ENCODE peak calls at places on chromosomes 7 and 10, in eight cellular contexts. X is HCT116, U is HL-60, K is esophagus squamous epithelium, H is body of pancreas, R is transverse colon, T is astrocyte, G is cardiac muscle cell. L is an unnamed sample.
A peak's percentile ranks its signal among the peaks of the same experiment; 100 is the strongest.

GRCh38 chr7:158827411-158828342 is 1.6 kb downstream of the ESYT2 start:
- DNase-seq in G (no peak), U (peak; percentile 72), X (no peak), R (no peak), T (peak; percentile 35), K (no peak), H (no peak), L (no peak)

GRCh38 chr7:95690367-95690947 is 81.9 kb upstream of the DYNC1I1 start:
- DNase-seq in X (peak; percentile 52), T (peak; percentile 18), G (peak; percentile 43), K (no peak), R (no peak), U (no peak), H (no peak), L (no peak)

GRCh38 chr7:95684037-95684436 is 87.7 kb upstream of the PDK4 start:
- DNase-seq in U (no peak), R (no peak), K (no peak), T (no peak), H (no peak), X (peak; percentile 44), G (peak; percentile 23), L (peak; percentile 28)

GRCh38 chr10:17923728-17924127 is 28.0 kb upstream of the SLC39A12 start:
- DNase-seq in T (peak; percentile 94), G (no peak), K (no peak), X (no peak), H (peak; percentile 15), R (peak; percentile 24), U (no peak), L (no peak)

GRCh38 chr7:135877799-135878198 is 99.4 kb downstream of the MTPN start:
- DNase-seq in X (no peak), U (no peak), H (no peak), R (no peak), K (no peak), G (no peak), T (peak; percentile 79), L (no peak)

GRCh38 chr10:126950401-126951105 is 45.3 kb downstream of the DOCK1 start:
- DNase-seq in G (no peak), R (no peak), U (no peak), K (no peak), X (no peak), T (no peak), H (no peak), L (peak; percentile 90)

GRCh38 chr10:103587073-103587472 is 93.6 kb downstream of the NEURL1 start:
- DNase-seq in R (no peak), X (no peak), K (no peak), G (no peak), T (no peak), H (no peak), U (no peak), L (no peak)

GRCh38 chr10:98224509-98224908 is 43.5 kb downstream of the LOXL4 start:
- DNase-seq in R (no peak), T (peak; percentile 19), K (no peak), G (no peak), H (no peak), X (no peak), U (no peak), L (no peak)

GRCh38 chr7:33789871-33790270 is 115.5 kb upstream of the BMPER start:
- DNase-seq in K (no peak), H (no peak), G (no peak), R (no peak), X (no peak), T (peak; percentile 35), U (no peak), L (no peak)

GRCh38 chr10:102402512-102402896 is 7.0 kb downstream of the NFKB2 start:
- DNase-seq in R (no peak), T (no peak), U (no peak), H (no peak), K (no peak), G (no peak), X (no peak), L (no peak)

GRCh38 chr10:14184841-14185500 is 145.8 kb downstream of the FRMD4A start:
- DNase-seq in K (no peak), T (peak; percentile 25), G (peak; percentile 21), H (no peak), U (no peak), R (peak; percentile 31), X (no peak), L (no peak)

GRCh38 chr10:119333146-119333792 is 125.9 kb downstream of the GRK5 start:
- DNase-seq in U (no peak), H (no peak), T (peak; percentile 40), X (no peak), K (no peak), R (no peak), G (no peak), L (no peak)

GRCh38 chr7:40604601-40605438 is 470.0 kb downstream of the SUGCT start:
- DNase-seq in T (peak; percentile 39), K (no peak), X (peak; percentile 10), R (peak; percentile 22), H (peak; percentile 26), G (peak; percentile 87), U (peak; percentile 23), L (peak; percentile 72)

GRCh38 chr10:34802692-34803091 is 12.4 kb downstream of the PARD3 start:
- DNase-seq in T (no peak), X (peak; percentile 65), H (no peak), R (no peak), U (no peak), K (no peak), G (no peak), L (no peak)

GRCh38 chr7:131370523-131370968 is 42.9 kb downstream of the MKLN1 start:
- DNase-seq in X (no peak), G (no peak), U (no peak), K (no peak), H (no peak), R (no peak), T (peak; percentile 78), L (no peak)

GRCh38 chr10:62980697-62981495 is 152.2 kb upstream of the NRBF2 start:
- DNase-seq in H (no peak), U (no peak), K (no peak), G (no peak), R (no peak), T (peak; percentile 34), X (no peak), L (no peak)

GRCh38 chr7:96495751-96496216 is 173.9 kb upstream of the SLC25A13 start:
- DNase-seq in R (no peak), T (no peak), G (no peak), K (no peak), U (no peak), X (no peak), H (no peak), L (no peak)

GRCh38 chr10:13707156-13707881 is 120.6 kb downstream of the PRPF18 start:
- DNase-seq in T (peak; percentile 96), X (no peak), K (no peak), H (peak; percentile 79), G (peak; percentile 74), U (no peak), R (peak; percentile 75), L (peak; percentile 67)

GRCh38 chr7:11228515-11228914 is 254.8 kb downstream of the PHF14 start:
- DNase-seq in H (peak; percentile 53), K (no peak), G (no peak), U (no peak), R (peak; percentile 67), X (no peak), T (no peak), L (no peak)

GRCh38 chr10:92867235-92867634 is 18.9 kb downstream of the EXOC6 start:
- DNase-seq in K (no peak), U (no peak), R (no peak), H (no peak), X (no peak), G (no peak), T (no peak), L (no peak)
- H3K27ac ChIP-seq in K (no peak overlapping the region), U (no peak overlapping the region), R (no peak overlapping the region), H (no peak overlapping the region), X (no peak overlapping the region), G (no peak overlapping the region), T (no peak overlapping the region), L (no peak overlapping the region)

GRCh38 chr10:101284171-101285092 is 55.2 kb upstream of the LBX1 start:
- DNase-seq in G (no peak), T (no peak), U (no peak), K (no peak), R (no peak), H (no peak), X (no peak), L (no peak)
- H3K4me3 ChIP-seq in G (no peak overlapping the region), T (no peak overlapping the region), U (no peak overlapping the region), K (peak overlapping the region; percentile 18), R (no peak overlapping the region), H (no peak overlapping the region), X (no peak overlapping the region), L (peak overlapping the region; percentile 63)

DNA sequence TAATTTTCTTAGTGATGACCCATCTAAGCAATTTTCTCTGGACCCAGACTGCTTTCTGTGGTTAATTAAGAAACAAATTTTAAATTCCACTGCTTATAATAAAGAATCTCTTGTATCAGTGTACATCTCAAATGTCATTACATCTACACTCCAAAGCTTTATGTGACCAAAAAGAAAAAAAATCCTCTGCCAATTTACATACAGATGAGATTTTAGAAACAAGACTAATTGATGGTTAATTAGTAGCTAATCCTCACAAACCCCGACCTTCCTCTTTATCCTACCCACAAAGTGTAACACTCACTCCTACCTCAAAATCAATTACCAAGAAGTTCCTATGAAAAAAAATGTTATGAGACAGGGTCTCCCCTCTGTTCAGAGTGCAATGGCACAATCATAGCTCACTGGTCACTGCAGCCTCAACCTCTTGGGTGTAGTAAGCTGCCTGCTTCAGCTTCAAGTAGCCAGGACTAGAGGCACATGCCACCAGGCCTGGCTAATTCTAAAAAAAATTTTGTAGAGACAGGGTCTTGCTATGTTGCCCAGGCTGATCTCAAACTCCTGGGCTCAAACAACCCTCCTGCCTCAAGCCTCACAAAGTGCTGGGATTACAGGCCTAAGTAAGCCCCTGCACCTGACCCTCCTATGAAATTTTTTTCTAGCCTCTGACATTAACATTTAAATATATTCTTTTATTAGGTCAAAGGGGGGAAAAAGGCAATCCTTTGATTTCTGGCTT is 14.8 kb downstream of the KIF5B start:
- DNase-seq in H (no peak), T (no peak), X (no peak), R (no peak), U (no peak), K (no peak), G (no peak), L (no peak)
- H3K27ac ChIP-seq in H (no peak overlapping the region), T (peak overlapping the region; percentile 20), X (no peak overlapping the region), R (no peak overlapping the region), U (no peak overlapping the region), K (no peak overlapping the region), G (peak overlapping the region; percentile 79), L (no peak overlapping the region)

GRCh38 chr7:138214926-138215325 is 138.7 kb downstream of the AKR1D1 start:
- DNase-seq in R (no peak), H (no peak), K (no peak), G (no peak), U (no peak), T (no peak), X (no peak), L (no peak)

GRCh38 chr7:138207555-138207971 is 131.3 kb downstream of the AKR1D1 start:
- DNase-seq in G (no peak), H (no peak), K (no peak), X (no peak), R (no peak), T (no peak), U (no peak), L (no peak)

GRCh38 chr7:138208864-138209263 is 132.6 kb downstream of the AKR1D1 start:
- DNase-seq in H (peak; percentile 36), T (no peak), X (no peak), R (no peak), U (no peak), G (no peak), K (no peak), L (no peak)

GRCh38 chr7:138208010-138208634 is 131.9 kb downstream of the AKR1D1 start:
- DNase-seq in K (no peak), G (no peak), U (no peak), T (no peak), R (no peak), X (no peak), H (no peak), L (no peak)

GRCh38 chr7:138212314-138212713 is 136.1 kb downstream of the AKR1D1 start:
- DNase-seq in X (no peak), T (no peak), R (no peak), U (no peak), H (peak; percentile 37), K (no peak), G (no peak), L (no peak)
- H3K4me3 ChIP-seq in X (no peak overlapping the region), T (no peak overlapping the region), R (no peak overlapping the region), U (no peak overlapping the region), H (no peak overlapping the region), K (no peak overlapping the region), G (no peak overlapping the region), L (no peak overlapping the region)

L was measured in dorsolateral prefrontal cortex.